ENCODE peak calls at places on chromosome X, in seven cellular contexts. One of them, this sample, is unnamed.
A peak's percentile ranks its signal among the peaks of the same experiment; 100 is the strongest.

GRCh38 chrX:107204063-107204605 is 2.1 kb downstream of the NUP62CL start:
- DNase-seq in H1: no peak
- DNase-seq in K562: no peak
- DNase-seq in SK-N-SH: no peak
- DNase-seq in endothelial cell of umbilical vein: no peak
- DNase-seq in GM12878: no peak
- DNase-seq in HepG2: no peak
- DNase-seq in this sample: no peak

GRCh38 chrX:41384041-41384705 is 50.2 kb downstream of the DDX3X start:
- DNase-seq in H1: no peak
- DNase-seq in K562: peak; percentile 53
- DNase-seq in SK-N-SH: no peak
- DNase-seq in endothelial cell of umbilical vein: no peak
- DNase-seq in GM12878: no peak
- DNase-seq in HepG2: no peak
- DNase-seq in this sample: peak; percentile 51

GRCh38 chrX:42755820-42756219 is 22.1 kb downstream of the PPP1R2C start:
- DNase-seq in H1: no peak
- DNase-seq in K562: no peak
- DNase-seq in SK-N-SH: no peak
- DNase-seq in endothelial cell of umbilical vein: peak; percentile 78
- DNase-seq in GM12878: no peak
- DNase-seq in HepG2: no peak
- DNase-seq in this sample: no peak

GRCh38 chrX:151873096-151873495 is 39.6 kb upstream of the MAGEA4 start:
- DNase-seq in H1: no peak
- DNase-seq in K562: no peak
- DNase-seq in SK-N-SH: no peak
- DNase-seq in endothelial cell of umbilical vein: no peak
- DNase-seq in GM12878: no peak
- DNase-seq in HepG2: no peak
- DNase-seq in this sample: no peak

GRCh38 chrX:77946571-77946970 is 22.9 kb downstream of the PGAM4 start:
- DNase-seq in H1: no peak
- DNase-seq in K562: no peak
- DNase-seq in SK-N-SH: no peak
- DNase-seq in endothelial cell of umbilical vein: no peak
- DNase-seq in GM12878: no peak
- DNase-seq in HepG2: no peak
- DNase-seq in this sample: no peak

GRCh38 chrX:112746812-112747630 is 67.3 kb upstream of the LHFPL1 start:
- DNase-seq in H1: no peak
- DNase-seq in K562: no peak
- DNase-seq in SK-N-SH: no peak
- DNase-seq in endothelial cell of umbilical vein: no peak
- DNase-seq in GM12878: no peak
- DNase-seq in HepG2: no peak
- DNase-seq in this sample: no peak

GRCh38 chrX:73262991-73263390 is 48.3 kb upstream of the NAP1L2 start:
- DNase-seq in H1: no peak
- DNase-seq in K562: no peak
- DNase-seq in SK-N-SH: peak; percentile 2
- DNase-seq in endothelial cell of umbilical vein: peak; percentile 0
- DNase-seq in GM12878: no peak
- DNase-seq in HepG2: peak; percentile 7
- DNase-seq in this sample: peak; percentile 0

GRCh38 chrX:39753296-39753996 is 344.3 kb downstream of the BCOR start:
- DNase-seq in H1: no peak
- DNase-seq in K562: peak; percentile 66
- DNase-seq in SK-N-SH: no peak
- DNase-seq in endothelial cell of umbilical vein: peak; percentile 87
- DNase-seq in GM12878: no peak
- DNase-seq in HepG2: no peak
- DNase-seq in this sample: no peak

GRCh38 chrX:108224727-108225455 is 133.3 kb downstream of the ATG4A start:
- DNase-seq in H1: no peak
- DNase-seq in K562: peak; percentile 46
- DNase-seq in SK-N-SH: peak; percentile 19
- DNase-seq in endothelial cell of umbilical vein: peak; percentile 37
- DNase-seq in GM12878: peak; percentile 16
- DNase-seq in HepG2: peak; percentile 37
- DNase-seq in this sample: peak; percentile 10

GRCh38 chrX:68723491-68724155 is 76.2 kb downstream of the STARD8 start:
- DNase-seq in H1: no peak
- DNase-seq in K562: no peak
- DNase-seq in SK-N-SH: no peak
- DNase-seq in endothelial cell of umbilical vein: no peak
- DNase-seq in GM12878: no peak
- DNase-seq in HepG2: no peak
- DNase-seq in this sample: no peak

GRCh38 chrX:16920116-16920515 is 26.3 kb upstream of the REPS2 start:
- DNase-seq in H1: no peak
- DNase-seq in K562: no peak
- DNase-seq in SK-N-SH: no peak
- DNase-seq in endothelial cell of umbilical vein: peak; percentile 73
- DNase-seq in GM12878: no peak
- DNase-seq in HepG2: no peak
- DNase-seq in this sample: no peak

GRCh38 chrX:85221361-85221760 is 22.2 kb downstream of the SATL1 start:
- DNase-seq in H1: no peak
- DNase-seq in K562: no peak
- DNase-seq in SK-N-SH: no peak
- DNase-seq in endothelial cell of umbilical vein: no peak
- DNase-seq in GM12878: no peak
- DNase-seq in HepG2: no peak
- DNase-seq in this sample: no peak

GRCh38 chrX:56800801-56801200 is 71.8 kb downstream of the NBDY start:
- DNase-seq in H1: no peak
- DNase-seq in K562: no peak
- DNase-seq in SK-N-SH: peak; percentile 5
- DNase-seq in endothelial cell of umbilical vein: no peak
- DNase-seq in GM12878: no peak
- DNase-seq in HepG2: no peak
- DNase-seq in this sample: no peak

GRCh38 chrX:129472116-129472515 is 51.2 kb downstream of the SMARCA1 start:
- DNase-seq in H1: no peak
- DNase-seq in K562: no peak
- DNase-seq in SK-N-SH: no peak
- DNase-seq in endothelial cell of umbilical vein: no peak
- DNase-seq in GM12878: no peak
- DNase-seq in HepG2: no peak
- DNase-seq in this sample: no peak
- TF ChIP-seq POLR2AphosphoS5 in H1: no peak
- TF ChIP-seq POLR2AphosphoS5 in K562: no peak
- TF ChIP-seq POLR2AphosphoS5 in SK-N-SH: no peak
- TF ChIP-seq POLR2AphosphoS5 in endothelial cell of umbilical vein: no peak
- TF ChIP-seq POLR2AphosphoS5 in GM12878: no peak
- TF ChIP-seq POLR2AphosphoS5 in HepG2: no peak
- TF ChIP-seq POLR2AphosphoS5 in this sample: no peak

GRCh38 chrX:115535844-115536243 is 25.1 kb upstream of the PLS3 start:
- DNase-seq in H1: no peak
- DNase-seq in K562: no peak
- DNase-seq in SK-N-SH: no peak
- DNase-seq in endothelial cell of umbilical vein: peak; percentile 36
- DNase-seq in GM12878: no peak
- DNase-seq in HepG2: no peak
- DNase-seq in this sample: no peak
- H3K79me2 ChIP-seq in H1: no peaks in the 10 kb centered on the region
- H3K79me2 ChIP-seq in K562: no peaks in the 10 kb centered on the region
- H3K79me2 ChIP-seq in SK-N-SH: no peaks in the 10 kb centered on the region
- H3K79me2 ChIP-seq in endothelial cell of umbilical vein: no peaks in the 10 kb centered on the region
- H3K79me2 ChIP-seq in GM12878: no peaks in the 10 kb centered on the region
- H3K79me2 ChIP-seq in HepG2: no peaks in the 10 kb centered on the region
- H3K79me2 ChIP-seq in this sample: no peaks in the 10 kb centered on the region

GRCh38 chrX:7073336-7073735 is 74.2 kb upstream of the STS start:
- DNase-seq in H1: no peak
- DNase-seq in K562: no peak
- DNase-seq in SK-N-SH: no peak
- DNase-seq in endothelial cell of umbilical vein: no peak
- DNase-seq in GM12878: no peak
- DNase-seq in HepG2: no peak
- DNase-seq in this sample: no peak
- H3K9ac ChIP-seq in H1: no peak overlapping the region
- H3K9ac ChIP-seq in K562: no peak overlapping the region
- H3K9ac ChIP-seq in SK-N-SH: no peak overlapping the region
- H3K9ac ChIP-seq in endothelial cell of umbilical vein: no peak overlapping the region
- H3K9ac ChIP-seq in GM12878: no peak overlapping the region
- H3K9ac ChIP-seq in HepG2: no peak overlapping the region
- H3K9ac ChIP-seq in this sample: no peak overlapping the region

GRCh38 chrX:13669246-13669689 is 16.3 kb downstream of the TCEANC start:
- DNase-seq in H1: no peak
- DNase-seq in K562: peak; percentile 47
- DNase-seq in SK-N-SH: no peak
- DNase-seq in endothelial cell of umbilical vein: peak; percentile 53
- DNase-seq in GM12878: peak; percentile 89
- DNase-seq in HepG2: peak; percentile 52
- DNase-seq in this sample: peak; percentile 90
- TF ChIP-seq POLR2AphosphoS5 in H1: no peak
- TF ChIP-seq POLR2AphosphoS5 in K562: no peak
- TF ChIP-seq POLR2AphosphoS5 in SK-N-SH: peak; percentile 65
- TF ChIP-seq POLR2AphosphoS5 in endothelial cell of umbilical vein: no peak
- TF ChIP-seq POLR2AphosphoS5 in GM12878: peak; percentile 75
- TF ChIP-seq POLR2AphosphoS5 in HepG2: no peak
- TF ChIP-seq POLR2AphosphoS5 in this sample: peak; percentile 55

GRCh38 chrX:71532753-71533425 is at the start of gene OGT:
- DNase-seq in H1: peak; percentile 82
- DNase-seq in K562: peak; percentile 73
- DNase-seq in SK-N-SH: peak; percentile 75
- DNase-seq in endothelial cell of umbilical vein: peak; percentile 93
- DNase-seq in GM12878: peak; percentile 79
- DNase-seq in HepG2: peak; percentile 89
- DNase-seq in this sample: peak; percentile 93
- H3K79me2 ChIP-seq in H1: peaks cover 35% of the 10 kb centered on the region
- H3K79me2 ChIP-seq in K562: peaks cover 56% of the 10 kb centered on the region
- H3K79me2 ChIP-seq in SK-N-SH: peaks cover 50% of the 10 kb centered on the region
- H3K79me2 ChIP-seq in endothelial cell of umbilical vein: peaks cover 47% of the 10 kb centered on the region
- H3K79me2 ChIP-seq in GM12878: peaks cover 49% of the 10 kb centered on the region
- H3K79me2 ChIP-seq in HepG2: peaks cover 43% of the 10 kb centered on the region
- H3K79me2 ChIP-seq in this sample: peaks cover 56% of the 10 kb centered on the region

This sample was measured in HCT116.